ENCODE peak calls at places on chromosome 17, in seven cellular contexts. L is HL-60, T is suprapubic skin, E is endothelial cell of umbilical vein, I is SK-N-SH, V is breast epithelium, Y is transverse colon. X is an unnamed sample.

GRCh38 chr17:38540514-38540913 is 65.2 kb downstream of the SRCIN1 start:
- DNase-seq in V (no peak), L (no peak), I (no peak), T (no peak), E (no peak), Y (no peak), X (no peak)

GRCh38 chr17:78214706-78215061 is 631 bp downstream of the BIRC5 start:
- DNase-seq in E (no peak), Y (no peak), L (no peak), T (no peak), I (no peak), V (no peak), X (no peak)

GRCh38 chr17:31536451-31536850 is 145.0 kb downstream of the RAB11FIP4 start:
- DNase-seq in E (no peak), Y (no peak), T (no peak), V (no peak), I (no peak), L (no peak), X (no peak)

GRCh38 chr17:48809182-48809581 is 7.8 kb downstream of the TTLL6 start:
- DNase-seq in E (no peak), I (no peak), L (no peak), V (no peak), T (no peak), Y (peak), X (no peak)

GRCh38 chr17:78357177-78357586 is 2.7 kb downstream of the SOCS3 start:
- DNase-seq in L (no peak), T (peak), V (no peak), E (peak), I (peak), Y (no peak), X (no peak)

GRCh38 chr17:62668091-62668804 is 40.8 kb downstream of the MRC2 start:
- DNase-seq in I (peak), E (no peak), T (no peak), Y (no peak), V (no peak), L (no peak), X (no peak)

GRCh38 chr17:3916013-3916696 is at the start of gene P2RX1:
- DNase-seq in T (no peak), E (no peak), L (peak), V (no peak), Y (peak), I (no peak), X (no peak)

GRCh38 chr17:21275579-21276339 is 8.8 kb upstream of the MAP2K3 start:
- DNase-seq in L (peak), T (peak), E (peak), Y (peak), V (peak), I (peak), X (peak)

GRCh38 chr17:58710948-58711552 is 18.6 kb downstream of the RAD51C start:
- DNase-seq in I (peak), T (no peak), L (peak), Y (peak), E (peak), V (no peak), X (no peak)

GRCh38 chr17:34622862-34623261 is 43.5 kb downstream of the TMEM132E start:
- DNase-seq in I (no peak), E (no peak), Y (no peak), V (no peak), T (no peak), L (no peak), X (no peak)

GRCh38 chr17:29393451-29393850 is 3.3 kb downstream of the TAOK1 start:
- DNase-seq in V (no peak), E (no peak), L (no peak), I (no peak), T (no peak), Y (no peak), X (no peak)

GRCh38 chr17:65807361-65807760 is 245.9 kb upstream of the AXIN2 start:
- DNase-seq in L (no peak), E (no peak), Y (no peak), V (no peak), I (no peak), T (no peak), X (no peak)

GRCh38 chr17:14373587-14374259 is 72.8 kb downstream of the HS3ST3B1 start:
- DNase-seq in T (no peak), E (no peak), Y (no peak), V (no peak), L (no peak), I (no peak), X (no peak)

GRCh38 chr17:35915153-35915969 is 15.2 kb downstream of the RDM1 start:
- DNase-seq in E (no peak), T (no peak), Y (no peak), I (no peak), V (no peak), L (peak), X (no peak)

GRCh38 chr17:48125829-48126612 is 18.5 kb downstream of the SNX11 start:
- DNase-seq in V (no peak), Y (no peak), T (no peak), I (peak), L (no peak), E (no peak), X (no peak)

GRCh38 chr17:2179615-2180295 is 123.8 kb downstream of the SMG6 start:
- DNase-seq in Y (peak), E (peak), I (peak), V (peak), T (peak), L (no peak), X (no peak)

GRCh38 chr17:37327341-37328090 is 48.3 kb upstream of the C17orf78 start:
- DNase-seq in Y (no peak), E (no peak), L (no peak), V (no peak), T (no peak), I (no peak), X (no peak)

GRCh38 chr17:76924345-76925332 is 56.4 kb downstream of the MGAT5B start:
- DNase-seq in T (no peak), I (peak), L (no peak), E (no peak), V (no peak), Y (no peak), X (no peak)
- TF ChIP-seq POLR2AphosphoS5 in T (no peak), I (no peak), L (no peak), E (no peak), V (no peak), Y (no peak), X (no peak)

DNA sequence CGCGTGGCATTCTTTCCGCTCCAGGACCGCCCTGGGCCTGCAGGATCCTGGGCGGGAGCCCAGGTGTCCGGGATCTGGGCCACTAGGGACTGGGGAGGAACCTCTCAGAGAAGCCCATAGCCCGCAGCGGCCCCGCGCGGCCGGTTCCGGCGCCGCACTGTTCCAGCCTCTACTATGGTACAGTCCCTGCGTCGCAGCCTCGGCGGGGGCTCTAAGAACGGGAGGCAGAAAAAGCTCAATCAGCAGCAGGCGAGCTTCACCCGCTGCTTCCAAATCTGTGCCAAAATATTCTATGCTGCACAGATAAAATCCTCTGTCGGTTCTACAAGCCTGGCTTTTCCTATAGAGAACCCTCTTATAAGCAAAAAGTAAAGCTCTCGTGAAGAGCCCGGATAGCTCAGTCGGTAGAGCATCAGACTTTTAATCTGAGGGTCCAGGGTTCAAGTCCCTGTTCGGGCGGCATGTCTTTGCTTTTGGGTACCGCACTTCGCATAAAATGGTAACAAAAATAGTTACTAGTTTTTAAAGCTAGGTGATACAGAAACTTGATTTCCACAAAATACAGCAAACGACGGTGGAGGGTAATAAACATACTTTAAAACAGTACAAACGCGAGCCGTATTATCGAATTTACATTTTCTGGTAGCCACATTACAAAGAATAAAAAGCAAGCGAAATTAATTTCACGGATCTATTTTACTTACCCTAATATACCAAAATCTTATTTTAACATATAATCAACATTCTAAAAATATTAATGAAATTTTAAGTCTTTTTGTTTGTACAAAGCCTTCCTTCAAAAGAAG is 658 bp upstream of the ALOXE3 start:
- DNase-seq in L (peak), V (peak), I (peak), T (peak), E (peak), Y (peak), X (peak)
- TF ChIP-seq POLR2AphosphoS5 in L (no peak), V (no peak), I (no peak), T (peak), E (no peak), Y (no peak), X (no peak)

DNA sequence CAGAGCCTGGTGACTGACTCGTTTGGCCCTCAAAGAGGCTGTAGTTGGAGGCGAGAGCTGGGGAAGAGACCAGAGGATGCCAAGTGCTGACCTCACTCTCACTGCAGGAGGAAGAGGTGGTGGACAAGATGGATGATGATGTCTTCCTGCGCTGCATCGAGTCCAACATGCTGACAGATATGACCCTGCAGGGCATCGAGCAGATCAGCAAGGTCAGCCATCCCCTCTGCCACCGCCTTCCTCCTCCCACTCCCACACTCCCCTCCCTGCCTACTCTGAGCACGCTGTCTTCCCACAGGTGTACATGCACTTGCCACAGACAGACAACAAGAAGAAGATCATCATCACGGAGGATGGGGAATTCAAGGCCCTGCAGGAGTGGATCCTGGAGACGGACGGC is 26.9 kb downstream of the POLR2A start:
- DNase-seq in Y (no peak), I (no peak), V (no peak), E (no peak), L (no peak), T (no peak), X (no peak)
- TF ChIP-seq POLR2AphosphoS5 in Y (no peak), I (no peak), V (no peak), E (no peak), L (no peak), T (no peak), X (peak)

GRCh38 chr17:39740357-39741111 is 2.8 kb downstream of the GRB7 start:
- DNase-seq in E (peak), Y (peak), I (peak), L (no peak), V (peak), T (no peak), X (no peak)
- TF ChIP-seq POLR2AphosphoS5 in E (no peak), Y (no peak), I (no peak), L (no peak), V (peak), T (no peak), X (no peak)

DNA sequence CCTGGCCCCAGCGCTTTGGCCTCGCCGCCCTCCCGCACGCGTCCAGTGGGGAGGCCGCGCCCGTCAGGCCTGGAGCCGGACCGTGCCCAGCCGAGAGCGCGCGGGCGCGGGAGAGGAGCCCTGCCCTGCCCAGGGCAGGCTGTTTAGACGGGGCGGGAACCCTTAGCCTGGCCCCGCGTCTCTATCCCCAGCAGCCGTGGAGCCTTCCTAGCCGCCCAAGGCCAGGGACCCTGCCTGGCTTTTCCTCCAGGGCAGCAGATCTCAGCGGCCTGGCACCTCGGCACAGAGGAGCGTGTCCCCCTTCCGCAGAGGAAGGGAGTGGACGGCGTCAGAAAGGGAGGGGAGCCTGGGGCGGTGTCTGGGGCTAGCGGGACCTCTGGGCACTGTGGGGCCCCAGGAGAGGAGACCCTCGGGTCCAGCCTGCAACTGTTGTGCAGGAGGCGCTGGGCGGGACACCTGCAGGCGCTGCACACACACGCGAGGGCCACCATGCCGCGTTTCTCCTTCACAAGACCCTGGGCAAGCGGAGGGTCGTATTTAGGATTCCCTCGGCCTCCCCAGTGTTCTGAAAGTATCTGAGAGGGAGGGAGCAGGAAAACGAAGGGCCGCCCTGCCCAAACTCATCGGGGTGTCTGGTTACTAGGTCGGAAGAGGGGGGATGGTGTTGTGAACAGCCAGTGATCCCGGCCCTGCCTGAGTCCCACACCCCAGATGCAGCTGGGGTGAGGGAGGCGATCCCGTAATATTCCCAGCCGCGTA is 2.3 kb upstream of the NPTX1 start:
- DNase-seq in Y (no peak), T (no peak), E (no peak), V (no peak), L (no peak), I (peak), X (no peak)
- TF ChIP-seq POLR2AphosphoS5 in Y (no peak), T (no peak), E (no peak), V (no peak), L (no peak), I (no peak), X (no peak)

GRCh38 chr17:42423766-42424165 is 710 bp upstream of the CAVIN1 start:
- DNase-seq in V (no peak), E (no peak), Y (no peak), I (no peak), L (no peak), T (no peak), X (no peak)

GRCh38 chr17:42424991-42425610 is 2.0 kb upstream of the CAVIN1 start:
- DNase-seq in L (no peak), E (no peak), T (no peak), Y (no peak), V (no peak), I (no peak), X (no peak)

GRCh38 chr17:42421479-42422332 is 1.4 kb downstream of the CAVIN1 start:
- DNase-seq in L (no peak), V (no peak), I (peak), T (peak), Y (no peak), E (peak), X (no peak)

GRCh38 chr17:42422412-42422957 is 571 bp downstream of the CAVIN1 start:
- DNase-seq in E (no peak), T (no peak), I (peak), Y (no peak), V (no peak), L (peak), X (peak)

GRCh38 chr17:42422958-42423712 is at the start of gene CAVIN1:
- DNase-seq in V (peak), L (no peak), I (peak), E (peak), Y (peak), T (peak), X (peak)
- TF ChIP-seq POLR2AphosphoS5 in V (peak), L (no peak), I (peak), E (peak), Y (peak), T (peak), X (no peak)

DNA sequence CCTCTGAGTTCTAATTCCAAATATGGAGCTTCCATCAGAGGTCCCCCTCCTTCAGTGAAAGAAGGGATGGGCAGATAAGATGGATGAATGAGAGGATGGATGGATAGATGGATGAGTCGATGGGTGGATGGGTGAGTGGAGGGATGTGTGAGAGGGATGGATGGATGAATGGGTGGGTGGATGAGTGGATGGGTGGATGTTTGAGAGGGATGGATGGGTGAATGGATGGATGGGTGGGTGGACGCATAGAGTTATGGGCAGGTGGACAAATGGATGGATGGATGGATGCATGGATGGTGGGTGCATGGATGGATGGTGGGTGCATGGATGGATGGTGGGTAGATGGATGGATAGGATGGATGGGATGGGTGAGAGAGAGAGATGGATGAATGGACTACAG is 69.0 kb downstream of the MGAT5B start:
- DNase-seq in I (no peak), T (no peak), E (no peak), Y (no peak), V (no peak), L (no peak), X (no peak)
- TF ChIP-seq POLR2AphosphoS5 in I (no peak), T (no peak), E (no peak), Y (no peak), V (no peak), L (no peak), X (no peak)